ENCODE peak calls at places on chromosomes 11 and 22, in nine cellular contexts. One of them, this sample, is unnamed.

GRCh38 chr11:2741377-2742131 is 41.8 kb upstream of the KCNQ1OT1 start:
- DNase-seq in lung: no peak
- DNase-seq in fibroblast of lung: peak
- DNase-seq in left lung: peak
- DNase-seq in neural progenitor cell: no peak
- DNase-seq in cardiac fibroblast: peak
- DNase-seq in epithelial cell of proximal tubule: no peak
- DNase-seq in astrocyte of the cerebellum: peak
- DNase-seq in fibroblast of mammary gland: peak
- DNase-seq in this sample: no peak

GRCh38 chr11:18171377-18172000 is 1.1 kb upstream of the MRGPRX4 start:
- DNase-seq in epithelial cell of proximal tubule: no peak
- DNase-seq in fibroblast of lung: peak
- DNase-seq in lung: no peak
- DNase-seq in cardiac fibroblast: peak
- DNase-seq in fibroblast of mammary gland: peak
- DNase-seq in neural progenitor cell: peak
- DNase-seq in left lung: no peak
- DNase-seq in astrocyte of the cerebellum: no peak
- DNase-seq in this sample: no peak

GRCh38 chr11:16883179-16883578 is 131.0 kb downstream of the PLEKHA7 start:
- DNase-seq in neural progenitor cell: no peak
- DNase-seq in fibroblast of lung: no peak
- DNase-seq in lung: peak
- DNase-seq in left lung: no peak
- DNase-seq in fibroblast of mammary gland: no peak
- DNase-seq in cardiac fibroblast: peak
- DNase-seq in astrocyte of the cerebellum: no peak
- DNase-seq in epithelial cell of proximal tubule: no peak
- DNase-seq in this sample: no peak

GRCh38 chr22:30453731-30454510 is 17.9 kb downstream of the SEC14L3 start:
- DNase-seq in epithelial cell of proximal tubule: no peak
- DNase-seq in fibroblast of lung: no peak
- DNase-seq in lung: peak
- DNase-seq in left lung: no peak
- DNase-seq in cardiac fibroblast: peak
- DNase-seq in astrocyte of the cerebellum: no peak
- DNase-seq in fibroblast of mammary gland: no peak
- DNase-seq in neural progenitor cell: peak
- DNase-seq in this sample: no peak

GRCh38 chr11:74847895-74848294 is 99.2 kb downstream of the RNF169 start:
- DNase-seq in lung: no peak
- DNase-seq in epithelial cell of proximal tubule: no peak
- DNase-seq in left lung: no peak
- DNase-seq in fibroblast of lung: no peak
- DNase-seq in astrocyte of the cerebellum: no peak
- DNase-seq in cardiac fibroblast: no peak
- DNase-seq in neural progenitor cell: no peak
- DNase-seq in fibroblast of mammary gland: no peak
- DNase-seq in this sample: no peak

GRCh38 chr22:37533995-37534394 is 14.8 kb upstream of the CARD10 start:
- DNase-seq in fibroblast of mammary gland: peak
- DNase-seq in fibroblast of lung: peak
- DNase-seq in left lung: no peak
- DNase-seq in lung: no peak
- DNase-seq in cardiac fibroblast: peak
- DNase-seq in epithelial cell of proximal tubule: no peak
- DNase-seq in neural progenitor cell: no peak
- DNase-seq in astrocyte of the cerebellum: peak
- DNase-seq in this sample: no peak

GRCh38 chr11:15128621-15129020 is 13.9 kb downstream of the INSC start:
- DNase-seq in fibroblast of mammary gland: no peak
- DNase-seq in astrocyte of the cerebellum: no peak
- DNase-seq in epithelial cell of proximal tubule: no peak
- DNase-seq in lung: no peak
- DNase-seq in cardiac fibroblast: no peak
- DNase-seq in left lung: no peak
- DNase-seq in fibroblast of lung: no peak
- DNase-seq in neural progenitor cell: no peak
- DNase-seq in this sample: no peak

GRCh38 chr22:19174106-19175025 is 4.2 kb downstream of the SLC25A1 start:
- DNase-seq in lung: no peak
- DNase-seq in astrocyte of the cerebellum: peak
- DNase-seq in cardiac fibroblast: peak
- DNase-seq in neural progenitor cell: peak
- DNase-seq in epithelial cell of proximal tubule: peak
- DNase-seq in fibroblast of lung: peak
- DNase-seq in fibroblast of mammary gland: peak
- DNase-seq in left lung: no peak
- DNase-seq in this sample: no peak

GRCh38 chr22:17155941-17156340 is 3.1 kb downstream of the HDHD5 start:
- DNase-seq in left lung: no peak
- DNase-seq in cardiac fibroblast: no peak
- DNase-seq in fibroblast of lung: no peak
- DNase-seq in astrocyte of the cerebellum: no peak
- DNase-seq in lung: no peak
- DNase-seq in neural progenitor cell: no peak
- DNase-seq in fibroblast of mammary gland: no peak
- DNase-seq in epithelial cell of proximal tubule: no peak
- DNase-seq in this sample: no peak

GRCh38 chr22:17158568-17159503 is at the start of gene HDHD5:
- DNase-seq in epithelial cell of proximal tubule: peak
- DNase-seq in fibroblast of lung: peak
- DNase-seq in lung: peak
- DNase-seq in neural progenitor cell: peak
- DNase-seq in astrocyte of the cerebellum: peak
- DNase-seq in cardiac fibroblast: peak
- DNase-seq in fibroblast of mammary gland: peak
- DNase-seq in left lung: peak
- DNase-seq in this sample: peak

GRCh38 chr22:17158176-17158567 is 905 bp downstream of the HDHD5 start:
- DNase-seq in left lung: no peak
- DNase-seq in fibroblast of lung: no peak
- DNase-seq in cardiac fibroblast: no peak
- DNase-seq in neural progenitor cell: no peak
- DNase-seq in epithelial cell of proximal tubule: no peak
- DNase-seq in fibroblast of mammary gland: no peak
- DNase-seq in lung: no peak
- DNase-seq in astrocyte of the cerebellum: no peak
- DNase-seq in this sample: no peak

GRCh38 chr22:17159504-17159951 is 451 bp upstream of the HDHD5 start:
- DNase-seq in astrocyte of the cerebellum: peak
- DNase-seq in lung: peak
- DNase-seq in fibroblast of lung: peak
- DNase-seq in epithelial cell of proximal tubule: peak
- DNase-seq in neural progenitor cell: peak
- DNase-seq in fibroblast of mammary gland: peak
- DNase-seq in left lung: peak
- DNase-seq in cardiac fibroblast: peak
- DNase-seq in this sample: no peak

GRCh38 chr22:17157714-17158113 is 1.4 kb downstream of the HDHD5 start:
- DNase-seq in epithelial cell of proximal tubule: no peak
- DNase-seq in astrocyte of the cerebellum: no peak
- DNase-seq in fibroblast of lung: no peak
- DNase-seq in neural progenitor cell: no peak
- DNase-seq in fibroblast of mammary gland: no peak
- DNase-seq in cardiac fibroblast: no peak
- DNase-seq in lung: no peak
- DNase-seq in left lung: no peak
- DNase-seq in this sample: no peak
- H3K4me3 ChIP-seq in epithelial cell of proximal tubule: peak
- H3K4me3 ChIP-seq in astrocyte of the cerebellum: peak
- H3K4me3 ChIP-seq in fibroblast of lung: peak
- H3K4me3 ChIP-seq in neural progenitor cell: peak
- H3K4me3 ChIP-seq in fibroblast of mammary gland: no peak
- H3K4me3 ChIP-seq in cardiac fibroblast: peak
- H3K4me3 ChIP-seq in lung: no peak
- H3K4me3 ChIP-seq in left lung: peak
- H3K4me3 ChIP-seq in this sample: peak

GRCh38 chr11:128579790-128580504 is 7.4 kb downstream of the ETS1 start:
- DNase-seq in neural progenitor cell: no peak
- DNase-seq in lung: no peak
- DNase-seq in epithelial cell of proximal tubule: peak
- DNase-seq in cardiac fibroblast: peak
- DNase-seq in fibroblast of mammary gland: peak
- DNase-seq in astrocyte of the cerebellum: no peak
- DNase-seq in fibroblast of lung: no peak
- DNase-seq in left lung: no peak
- DNase-seq in this sample: no peak

GRCh38 chr11:128584253-128584652 is 3.1 kb downstream of the ETS1 start:
- DNase-seq in neural progenitor cell: no peak
- DNase-seq in cardiac fibroblast: no peak
- DNase-seq in epithelial cell of proximal tubule: no peak
- DNase-seq in fibroblast of mammary gland: no peak
- DNase-seq in fibroblast of lung: no peak
- DNase-seq in left lung: no peak
- DNase-seq in lung: no peak
- DNase-seq in astrocyte of the cerebellum: no peak
- DNase-seq in this sample: no peak

GRCh38 chr11:128581908-128582307 is 5.5 kb downstream of the ETS1 start:
- DNase-seq in lung: no peak
- DNase-seq in epithelial cell of proximal tubule: no peak
- DNase-seq in cardiac fibroblast: no peak
- DNase-seq in neural progenitor cell: no peak
- DNase-seq in fibroblast of lung: no peak
- DNase-seq in astrocyte of the cerebellum: no peak
- DNase-seq in left lung: no peak
- DNase-seq in fibroblast of mammary gland: no peak
- DNase-seq in this sample: no peak

GRCh38 chr11:128580612-128581011 is 6.7 kb downstream of the ETS1 start:
- DNase-seq in astrocyte of the cerebellum: no peak
- DNase-seq in neural progenitor cell: no peak
- DNase-seq in fibroblast of mammary gland: no peak
- DNase-seq in cardiac fibroblast: no peak
- DNase-seq in left lung: no peak
- DNase-seq in fibroblast of lung: no peak
- DNase-seq in epithelial cell of proximal tubule: no peak
- DNase-seq in lung: no peak
- DNase-seq in this sample: no peak

DNA sequence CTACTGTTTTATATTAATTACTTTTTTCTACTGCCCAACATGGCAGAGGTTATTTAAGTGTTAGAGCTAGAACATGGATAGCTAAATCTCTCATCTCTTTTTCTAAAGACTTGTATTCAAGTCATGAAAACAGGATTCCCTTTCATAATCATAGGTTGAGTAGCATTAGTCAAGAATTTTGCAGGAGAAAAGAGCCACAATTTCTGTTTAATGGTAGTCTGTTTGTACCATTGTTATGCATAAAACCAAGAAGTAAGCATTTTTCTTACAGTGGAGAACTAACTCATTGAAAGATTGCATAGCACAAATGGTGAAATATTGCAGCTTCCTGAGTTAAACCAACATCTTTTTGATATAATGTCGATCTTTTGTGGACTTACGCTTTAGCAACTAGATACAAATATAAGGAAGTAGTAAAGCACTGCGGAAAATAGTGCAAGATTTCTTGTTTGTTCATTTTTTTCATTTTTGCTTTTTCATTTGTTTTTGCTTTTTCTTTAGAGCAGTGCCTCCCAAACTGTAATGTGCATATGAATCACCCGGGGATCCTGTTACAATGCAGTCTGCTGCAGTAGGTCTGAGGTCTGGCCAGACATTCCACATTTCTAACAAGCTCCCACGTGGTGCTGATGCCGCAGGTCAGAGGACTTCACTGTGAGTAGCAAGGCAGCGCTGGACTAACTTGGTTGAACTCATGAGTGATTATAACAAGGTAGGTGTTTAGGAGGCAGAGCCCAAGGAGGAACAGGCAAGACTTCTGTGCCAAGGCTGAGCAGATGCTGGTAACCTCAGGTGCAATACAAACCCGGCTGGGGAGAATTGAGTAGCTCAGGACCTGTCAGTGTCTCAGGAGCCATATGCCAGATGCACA is 4.6 kb downstream of the ETS1 start:
- DNase-seq in cardiac fibroblast: peak
- DNase-seq in neural progenitor cell: peak
- DNase-seq in fibroblast of lung: peak
- DNase-seq in astrocyte of the cerebellum: peak
- DNase-seq in left lung: no peak
- DNase-seq in epithelial cell of proximal tubule: peak
- DNase-seq in lung: no peak
- DNase-seq in fibroblast of mammary gland: peak
- DNase-seq in this sample: peak
- H3K4me3 ChIP-seq in cardiac fibroblast: no peak
- H3K4me3 ChIP-seq in neural progenitor cell: no peak
- H3K4me3 ChIP-seq in fibroblast of lung: no peak
- H3K4me3 ChIP-seq in astrocyte of the cerebellum: no peak
- H3K4me3 ChIP-seq in left lung: no peak
- H3K4me3 ChIP-seq in epithelial cell of proximal tubule: no peak
- H3K4me3 ChIP-seq in lung: no peak
- H3K4me3 ChIP-seq in fibroblast of mammary gland: no peak
- H3K4me3 ChIP-seq in this sample: no peak

GRCh38 chr11:66116576-66117361 is 46.7 kb downstream of the PACS1 start:
- DNase-seq in epithelial cell of proximal tubule: no peak
- DNase-seq in fibroblast of mammary gland: no peak
- DNase-seq in neural progenitor cell: no peak
- DNase-seq in astrocyte of the cerebellum: no peak
- DNase-seq in fibroblast of lung: no peak
- DNase-seq in left lung: no peak
- DNase-seq in lung: no peak
- DNase-seq in cardiac fibroblast: no peak
- DNase-seq in this sample: no peak
- H3K4me3 ChIP-seq in epithelial cell of proximal tubule: no peak
- H3K4me3 ChIP-seq in fibroblast of mammary gland: no peak
- H3K4me3 ChIP-seq in neural progenitor cell: no peak
- H3K4me3 ChIP-seq in astrocyte of the cerebellum: no peak
- H3K4me3 ChIP-seq in fibroblast of lung: no peak
- H3K4me3 ChIP-seq in left lung: no peak
- H3K4me3 ChIP-seq in lung: no peak
- H3K4me3 ChIP-seq in cardiac fibroblast: no peak
- H3K4me3 ChIP-seq in this sample: no peak

GRCh38 chr11:45985212-45985611 is 62.8 kb downstream of the LARGE2 start:
- DNase-seq in lung: no peak
- DNase-seq in cardiac fibroblast: no peak
- DNase-seq in fibroblast of lung: no peak
- DNase-seq in fibroblast of mammary gland: no peak
- DNase-seq in astrocyte of the cerebellum: no peak
- DNase-seq in neural progenitor cell: no peak
- DNase-seq in epithelial cell of proximal tubule: no peak
- DNase-seq in left lung: no peak
- DNase-seq in this sample: no peak

GRCh38 chr11:45983471-45983845 is 61.0 kb downstream of the LARGE2 start:
- DNase-seq in left lung: no peak
- DNase-seq in neural progenitor cell: no peak
- DNase-seq in epithelial cell of proximal tubule: no peak
- DNase-seq in fibroblast of mammary gland: no peak
- DNase-seq in cardiac fibroblast: no peak
- DNase-seq in lung: no peak
- DNase-seq in astrocyte of the cerebellum: no peak
- DNase-seq in fibroblast of lung: no peak
- DNase-seq in this sample: no peak

GRCh38 chr11:45984192-45984591 is 61.7 kb downstream of the LARGE2 start:
- DNase-seq in cardiac fibroblast: no peak
- DNase-seq in neural progenitor cell: no peak
- DNase-seq in fibroblast of lung: no peak
- DNase-seq in left lung: no peak
- DNase-seq in lung: no peak
- DNase-seq in astrocyte of the cerebellum: no peak
- DNase-seq in fibroblast of mammary gland: no peak
- DNase-seq in epithelial cell of proximal tubule: no peak
- DNase-seq in this sample: no peak

DNA sequence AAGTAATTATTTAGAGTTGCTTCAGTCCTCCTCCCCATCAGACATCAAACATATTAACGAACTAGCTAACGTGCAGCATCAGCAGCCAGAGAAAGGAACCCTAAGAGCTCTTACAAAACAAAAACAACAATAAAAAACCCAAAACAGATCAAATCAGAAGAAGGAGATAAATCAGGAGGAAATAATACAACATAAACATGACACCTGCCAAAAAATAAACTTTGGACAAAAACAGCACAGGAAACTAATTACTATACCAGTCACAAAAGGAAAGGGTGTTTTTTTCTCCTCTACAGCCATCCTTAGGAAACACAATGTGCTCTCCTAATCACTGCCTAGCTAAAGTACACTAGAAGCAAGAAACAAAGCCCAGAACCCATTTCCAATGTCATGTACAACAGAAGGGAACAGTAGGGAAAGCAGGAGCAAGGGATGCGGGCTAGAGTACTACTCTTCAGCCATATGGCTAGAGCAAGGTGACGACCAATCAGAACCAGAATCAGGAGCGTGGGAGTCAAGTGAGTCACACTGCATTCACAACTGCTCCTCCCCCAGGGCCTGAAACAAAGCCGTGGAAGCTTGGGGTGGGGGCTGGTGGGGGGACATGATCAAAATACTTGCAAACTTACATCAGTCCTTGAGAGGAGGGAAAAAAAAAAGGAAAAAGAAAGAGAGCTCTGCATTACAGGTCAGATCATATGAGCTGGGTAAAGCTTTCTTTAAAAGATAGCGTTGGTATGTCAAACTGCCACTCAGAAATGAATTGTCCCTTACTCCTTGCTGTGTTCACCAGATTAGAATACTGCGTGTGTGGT is 60.4 kb downstream of the LARGE2 start:
- DNase-seq in lung: no peak
- DNase-seq in fibroblast of mammary gland: peak
- DNase-seq in neural progenitor cell: peak
- DNase-seq in left lung: no peak
- DNase-seq in epithelial cell of proximal tubule: no peak
- DNase-seq in fibroblast of lung: peak
- DNase-seq in astrocyte of the cerebellum: peak
- DNase-seq in cardiac fibroblast: peak
- DNase-seq in this sample: peak
- H3K4me3 ChIP-seq in lung: no peak
- H3K4me3 ChIP-seq in fibroblast of mammary gland: no peak
- H3K4me3 ChIP-seq in neural progenitor cell: no peak
- H3K4me3 ChIP-seq in left lung: no peak
- H3K4me3 ChIP-seq in epithelial cell of proximal tubule: no peak
- H3K4me3 ChIP-seq in fibroblast of lung: no peak
- H3K4me3 ChIP-seq in astrocyte of the cerebellum: no peak
- H3K4me3 ChIP-seq in cardiac fibroblast: no peak
- H3K4me3 ChIP-seq in this sample: no peak

This sample was measured in BJ.